ENCODE peak calls at places on chromosome 4, in eight cellular contexts. F is psoas muscle, D is colonic mucosa, R is right atrium auricular region, Y is prostate gland, S is A549, K is upper lobe of right lung, T is fibroblast of lung. X is an unnamed sample. For H3K4me1, the result is how much of the 10 kb centered on the place peaks cover.

GRCh38 chr4:53748328-53748772 is 157.1 kb upstream of the LNX1 start:
- DNase-seq in Y (no peak), S (no peak), R (no peak), D (no peak), F (no peak), T (no peak), K (no peak), X (no peak)

GRCh38 chr4:84892950-84893349 is 73.5 kb downstream of the WDFY3 start:
- DNase-seq in T (no peak), R (no peak), F (no peak), K (no peak), Y (no peak), D (no peak), S (no peak), X (no peak)

GRCh38 chr4:150010525-150011126 is 67.6 kb upstream of the DCLK2 start:
- DNase-seq in K (no peak), D (peak), F (no peak), S (peak), Y (peak), R (no peak), T (peak), X (peak)

GRCh38 chr4:122826000-122826595 is 533 bp upstream of the FGF2 start:
- DNase-seq in F (no peak), T (peak), Y (no peak), S (no peak), K (no peak), D (no peak), R (no peak), X (no peak)

GRCh38 chr4:140935259-140935658 is 179.1 kb upstream of the TBC1D9 start:
- DNase-seq in R (no peak), Y (no peak), S (no peak), D (no peak), T (peak), K (no peak), F (no peak), X (peak)

GRCh38 chr4:137390707-137391106 is 141.6 kb downstream of the PCDH18 start:
- DNase-seq in Y (no peak), F (no peak), T (peak), K (no peak), R (no peak), D (no peak), S (no peak), X (no peak)

GRCh38 chr4:133156556-133156955 is 7.5 kb downstream of the PCDH10 start:
- DNase-seq in D (no peak), T (no peak), R (no peak), S (no peak), F (no peak), Y (no peak), K (no peak), X (no peak)

GRCh38 chr4:102500371-102501175 is 586 bp upstream of the NFKB1 start:
- DNase-seq in S (no peak), T (peak), D (peak), F (peak), R (peak), K (peak), Y (peak), X (no peak)

GRCh38 chr4:7941111-7942018 is 1.7 kb upstream of the AFAP1 start:
- DNase-seq in K (no peak), R (no peak), D (no peak), Y (peak), F (no peak), T (peak), S (no peak), X (no peak)

GRCh38 chr4:100248476-100248875 is 58.2 kb upstream of the DDIT4L start:
- DNase-seq in T (no peak), F (no peak), S (no peak), K (no peak), R (no peak), Y (no peak), D (no peak), X (no peak)

GRCh38 chr4:102620697-102621497 is 119.7 kb downstream of the NFKB1 start:
- DNase-seq in K (no peak), Y (no peak), T (peak), F (no peak), D (peak), R (no peak), S (peak), X (no peak)

GRCh38 chr4:13441506-13441905 is 42.6 kb downstream of the RAB28 start:
- DNase-seq in F (no peak), T (no peak), K (no peak), S (no peak), Y (no peak), D (no peak), R (no peak), X (no peak)

GRCh38 chr4:13445841-13446790 is 38.0 kb downstream of the RAB28 start:
- DNase-seq in D (no peak), R (no peak), T (no peak), Y (no peak), S (no peak), K (no peak), F (no peak), X (no peak)
- H3K4me3 ChIP-seq in D (no peak), R (no peak), T (no peak), Y (no peak), S (no peak), K (no peak), F (no peak), X (no peak)

GRCh38 chr4:183106839-183107238 is 7.8 kb downstream of the WWC2 start:
- DNase-seq in D (no peak), S (no peak), Y (no peak), R (no peak), T (no peak), K (no peak), F (no peak), X (no peak)
- TF ChIP-seq CTCF in D (no peak), S (no peak), Y (no peak), R (no peak), T (no peak), K (no peak), F (no peak), X (no peak)

DNA sequence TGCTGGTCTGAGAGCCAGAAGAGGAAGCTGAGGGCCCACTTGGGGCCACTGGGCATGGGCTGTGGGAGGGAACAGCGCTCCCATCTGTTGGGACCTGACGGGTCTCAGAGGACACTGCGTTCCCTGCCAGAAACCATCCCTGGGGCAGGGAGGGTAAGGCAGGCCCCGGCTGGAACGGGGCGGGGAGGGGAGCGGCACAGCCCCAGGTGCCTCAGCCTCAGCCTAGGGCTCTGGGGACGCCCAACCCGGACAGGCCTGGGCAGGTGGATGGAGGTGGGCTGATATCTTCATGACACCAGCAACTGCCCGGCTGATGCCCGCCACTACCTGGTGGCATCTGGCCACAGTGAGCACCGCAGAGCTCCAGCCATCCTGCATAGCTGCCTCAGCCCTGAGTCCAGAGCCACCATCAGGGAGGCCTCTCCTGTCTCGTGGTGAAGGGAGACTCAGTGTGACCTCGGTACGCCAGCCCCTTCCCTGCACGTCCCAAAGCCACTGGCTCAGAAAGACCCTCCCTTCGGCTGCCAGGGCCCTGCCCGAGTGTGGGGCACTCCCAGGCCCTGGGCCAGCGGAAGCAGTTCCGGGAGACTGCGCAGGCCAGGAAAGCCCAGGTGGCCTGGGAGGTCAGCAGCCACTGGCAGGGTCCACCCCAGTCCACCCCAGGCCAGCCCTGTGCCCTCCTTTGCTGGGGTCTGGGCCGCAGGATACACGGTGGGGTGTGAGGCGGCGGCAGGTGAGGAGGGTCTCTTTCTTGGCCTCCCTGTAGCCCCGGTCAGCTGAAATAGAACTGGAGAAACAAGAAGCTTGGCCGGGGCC is 34.6 kb upstream of the FGFR3 start:
- DNase-seq in D (no peak), F (no peak), T (no peak), R (no peak), K (no peak), S (no peak), Y (no peak), X (no peak)
- H3K4me1 ChIP-seq in D (under half), F (under half), T (under half), R (under half), K (under half), S (under half), Y (under half), X (under half)

DNA sequence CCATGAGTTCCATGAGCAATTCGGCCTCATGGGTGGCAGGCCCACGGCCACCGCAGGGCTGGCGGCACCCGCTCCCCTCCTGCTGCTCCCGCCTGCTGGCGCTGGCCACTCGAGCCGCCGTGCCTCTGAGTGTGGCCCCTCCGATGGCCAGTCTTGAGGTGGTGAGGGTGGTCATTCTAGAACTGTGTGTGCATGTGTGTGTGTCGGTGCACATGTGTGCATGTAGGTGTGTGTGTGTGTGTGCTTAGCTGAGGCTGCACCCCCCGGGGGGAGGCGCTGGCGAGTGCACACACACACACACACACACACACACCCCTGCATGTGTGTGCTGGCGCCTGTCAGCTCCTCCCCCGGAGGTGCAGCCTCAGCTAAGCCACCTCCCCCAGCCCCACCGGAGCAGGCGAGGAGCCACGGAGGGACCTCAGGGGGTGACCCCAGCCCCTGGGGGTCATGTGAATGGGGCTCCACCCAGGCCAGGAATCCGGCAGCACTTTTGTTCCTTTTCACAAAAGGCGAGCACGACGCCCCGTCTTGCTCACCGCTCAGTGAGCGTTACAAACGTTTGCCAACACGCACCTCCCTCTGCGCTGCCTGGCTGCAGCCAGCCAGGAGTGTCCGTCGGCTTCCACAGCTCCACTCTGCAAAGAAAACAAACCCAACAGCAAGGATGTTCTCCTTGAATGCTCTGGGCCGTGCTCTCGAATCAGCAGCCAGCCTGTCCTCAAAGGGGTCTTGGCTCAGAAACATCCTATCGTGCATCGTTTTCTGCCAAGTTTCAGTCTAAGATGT is 29.9 kb downstream of the FGFRL1 start:
- DNase-seq in D (no peak), S (no peak), Y (no peak), F (no peak), K (no peak), T (peak), R (no peak), X (no peak)
- H3K4me3 ChIP-seq in D (no peak), S (no peak), Y (no peak), F (no peak), K (no peak), T (no peak), R (no peak), X (peak)

GRCh38 chr4:91118597-91118996 is 991.4 kb downstream of the CCSER1 start:
- DNase-seq in K (no peak), S (no peak), R (no peak), F (no peak), D (no peak), T (no peak), Y (no peak), X (no peak)

GRCh38 chr4:91114386-91114785 is 987.2 kb downstream of the CCSER1 start:
- DNase-seq in D (no peak), K (no peak), F (no peak), T (no peak), Y (no peak), S (no peak), R (no peak), X (no peak)

GRCh38 chr4:91111556-91111955 is 984.4 kb downstream of the CCSER1 start:
- DNase-seq in F (no peak), K (no peak), Y (no peak), S (no peak), D (no peak), R (no peak), T (no peak), X (no peak)

GRCh38 chr4:91113130-91113706 is 986.0 kb downstream of the CCSER1 start:
- DNase-seq in R (no peak), T (peak), F (no peak), S (peak), Y (no peak), D (no peak), K (no peak), X (no peak)

DNA sequence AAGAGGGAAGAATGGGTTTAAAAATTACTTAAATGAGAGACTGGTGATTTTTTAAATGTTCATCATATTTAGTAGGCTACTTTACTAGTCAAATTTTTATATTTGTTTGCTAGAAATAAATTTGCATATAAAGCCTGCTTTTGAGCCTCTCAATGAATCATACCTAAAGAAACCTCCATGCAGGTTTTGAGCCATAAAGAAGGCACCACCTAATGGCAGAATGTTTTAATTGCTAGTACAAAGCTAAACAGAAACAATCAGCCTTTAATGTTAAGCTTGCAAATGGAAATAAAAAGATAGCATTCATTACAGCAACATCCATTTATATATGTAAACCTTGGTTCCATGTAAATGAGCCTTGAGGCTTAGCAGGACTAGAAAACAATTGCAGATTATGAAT is 989.7 kb downstream of the CCSER1 start:
- DNase-seq in S (no peak), Y (no peak), T (peak), R (no peak), D (no peak), F (no peak), K (no peak), X (no peak)
- TF ChIP-seq CTCF in S (no peak), Y (peak), T (peak), R (no peak), D (no peak), F (no peak), K (peak), X (no peak)

GRCh38 chr4:5676763-5677162 is 31.6 kb downstream of the EVC2 start:
- DNase-seq in Y (no peak), R (no peak), D (no peak), S (no peak), T (no peak), K (no peak), F (no peak), X (no peak)
- H3K4me1 ChIP-seq in Y (under half), R (under half), D (under half), S (under half), T (under half), K (under half), F (under half), X (under half)

DNA sequence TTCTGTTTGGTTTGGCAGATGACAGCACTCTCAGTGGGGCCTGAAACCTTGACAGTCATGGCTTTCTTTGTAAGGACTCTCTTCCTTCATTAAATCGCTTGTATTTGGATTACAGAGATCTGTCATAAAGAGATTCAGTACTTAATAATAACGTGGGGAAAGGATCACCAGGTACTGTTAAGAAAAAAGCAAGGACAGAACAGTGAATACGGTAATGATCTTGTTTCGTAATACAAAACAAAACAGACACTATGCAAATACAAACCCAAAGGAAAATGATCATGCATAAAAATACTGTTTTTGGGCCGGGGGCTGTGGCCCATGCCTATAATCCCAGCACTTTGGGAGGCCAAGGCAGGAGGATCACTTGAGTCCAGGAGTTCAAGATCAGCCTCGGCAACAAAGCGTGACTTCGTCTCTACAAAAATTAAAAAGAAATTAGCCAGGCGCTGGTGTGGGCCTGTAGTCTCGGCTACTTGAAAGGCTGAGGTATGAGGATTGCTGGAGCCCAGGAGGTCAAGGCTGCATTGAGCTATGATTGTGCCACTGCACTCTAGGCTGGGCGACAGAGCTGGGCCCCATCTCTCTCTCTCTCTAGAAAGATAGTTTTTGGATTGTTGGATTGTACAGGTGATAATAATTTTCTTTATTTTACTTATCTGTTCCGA is 64.6 kb downstream of the TRAPPC11 start:
- DNase-seq in R (no peak), K (no peak), F (no peak), Y (no peak), D (no peak), S (no peak), T (no peak), X (no peak)
- H3K4me3 ChIP-seq in R (no peak), K (no peak), F (no peak), Y (no peak), D (no peak), S (no peak), T (no peak), X (peak)

DNA sequence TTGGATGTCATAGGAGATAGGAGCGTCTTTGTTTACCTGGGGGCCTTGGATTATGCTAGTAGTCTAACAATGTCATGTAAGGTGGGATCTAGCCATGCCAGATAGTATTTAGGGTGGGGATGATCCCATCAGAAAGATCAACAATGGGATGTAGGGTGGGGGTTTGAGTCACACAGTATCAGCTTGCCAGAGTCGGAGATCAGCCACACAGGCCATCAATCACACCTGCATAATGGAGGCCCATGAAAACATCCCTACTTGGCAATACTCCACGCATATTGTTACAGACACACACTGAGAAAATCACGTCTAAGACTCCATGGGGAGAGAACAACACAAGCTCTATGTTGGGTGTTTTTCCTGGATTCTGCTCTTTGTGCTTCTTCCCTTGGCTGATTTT is 49.5 kb upstream of the SLC25A4 start:
- DNase-seq in F (no peak), K (no peak), T (no peak), D (no peak), R (no peak), S (no peak), Y (no peak), X (no peak)
- TF ChIP-seq CTCF in F (no peak), K (no peak), T (no peak), D (no peak), R (no peak), S (no peak), Y (no peak), X (no peak)

X was measured in thoracic aorta.